ENCODE peak calls at places on chromosomes 2 and 18, in eight cellular contexts. L is GM12864; U is thoracic aorta; J is BE2C; S is bronchial epithelial cell; I is breast epithelium; C is AG10803; B is CD8-positive, alpha-beta T cell. A is an unnamed sample.

GRCh38 chr2:224966663-224967062 is 75.6 kb downstream of the DOCK10 start:
- DNase-seq in L (no peak), U (no peak), J (no peak), S (no peak), I (no peak), C (no peak), B (no peak), A (no peak)

GRCh38 chr2:61018319-61018750 is 280 bp upstream of the PUS10 start:
- DNase-seq in L (no peak), U (no peak), J (no peak), S (peak), I (no peak), C (no peak), B (no peak), A (peak)

GRCh38 chr2:38523728-38524437 is 78.8 kb downstream of the HNRNPLL start:
- DNase-seq in L (no peak), U (no peak), J (peak), S (no peak), I (no peak), C (no peak), B (no peak), A (no peak)

GRCh38 chr2:237351046-237351445 is 62.9 kb downstream of the COL6A3 start:
- DNase-seq in L (no peak), U (no peak), J (no peak), S (no peak), I (no peak), C (no peak), B (no peak), A (no peak)

GRCh38 chr2:216775043-216775453 is 79.7 kb upstream of the IGFBP5 start:
- DNase-seq in L (no peak), U (peak), J (peak), S (peak), I (no peak), C (peak), B (no peak), A (peak)

GRCh38 chr2:181658444-181658843 is 1.5 kb upstream of the CERKL start:
- DNase-seq in L (no peak), U (no peak), J (no peak), S (no peak), I (no peak), C (no peak), B (no peak), A (no peak)

GRCh38 chr18:56298935-56299334 is 339.5 kb downstream of the TXNL1 start:
- DNase-seq in L (no peak), U (no peak), J (no peak), S (peak), I (no peak), C (peak), B (no peak), A (peak)

GRCh38 chr2:121530210-121530562 is 494 bp upstream of the RNU4ATAC start:
- DNase-seq in L (no peak), U (peak), J (peak), S (no peak), I (peak), C (peak), B (no peak), A (peak)

GRCh38 chr2:100257939-100258338 is 64.4 kb downstream of the LONRF2 start:
- DNase-seq in L (no peak), U (no peak), J (no peak), S (peak), I (no peak), C (peak), B (no peak), A (peak)

GRCh38 chr2:215084080-215084479 is 54.3 kb downstream of the ABCA12 start:
- DNase-seq in L (no peak), U (no peak), J (no peak), S (no peak), I (no peak), C (no peak), B (no peak), A (no peak)

GRCh38 chr2:136032817-136033216 is 47.4 kb upstream of the DARS1 start:
- DNase-seq in L (no peak), U (no peak), J (no peak), S (no peak), I (no peak), C (no peak), B (no peak), A (no peak)

GRCh38 chr18:24420551-24420950 is 5.9 kb upstream of the IMPACT start:
- DNase-seq in L (no peak), U (no peak), J (no peak), S (peak), I (no peak), C (no peak), B (no peak), A (no peak)

GRCh38 chr2:52810460-52810859 is 957.1 kb upstream of the CHAC2 start:
- DNase-seq in L (no peak), U (no peak), J (no peak), S (peak), I (no peak), C (peak), B (no peak), A (peak)

GRCh38 chr2:48113767-48114166 is 207.5 kb upstream of the FBXO11 start:
- DNase-seq in L (no peak), U (no peak), J (no peak), S (no peak), I (no peak), C (no peak), B (no peak), A (no peak)

GRCh38 chr2:50343157-50343821 is 688.6 kb downstream of the NRXN1 start:
- DNase-seq in L (no peak), U (no peak), J (no peak), S (no peak), I (no peak), C (no peak), B (no peak), A (no peak)
- H3K4me3 ChIP-seq in L (no peak), U (no peak), J (no peak), S (no peak), I (no peak), C (no peak), B (no peak), A (no peak)

GRCh38 chr2:144454466-144455287 is 65.2 kb downstream of the ZEB2 start:
- DNase-seq in L (no peak), U (no peak), J (no peak), S (no peak), I (no peak), C (no peak), B (no peak), A (no peak)
- H3K4me3 ChIP-seq in L (no peak), U (no peak), J (peak), S (no peak), I (no peak), C (peak), B (no peak), A (no peak)

GRCh38 chr2:104658840-104659591 is 194.9 kb upstream of the POU3F3 start:
- DNase-seq in L (no peak), U (no peak), J (no peak), S (no peak), I (no peak), C (no peak), B (no peak), A (no peak)
- H3K4me3 ChIP-seq in L (no peak), U (peak), J (no peak), S (no peak), I (peak), C (no peak), B (no peak), A (peak)

GRCh38 chr2:12721571-12722444 is 5.1 kb downstream of the TRIB2 start:
- DNase-seq in L (no peak), U (no peak), J (no peak), S (peak), I (no peak), C (peak), B (peak), A (peak)
- H3K4me3 ChIP-seq in L (no peak), U (peak), J (peak), S (no peak), I (peak), C (peak), B (no peak), A (peak)

GRCh38 chr2:179261161-179261825 is 3.3 kb downstream of the SESTD1 start:
- DNase-seq in L (no peak), U (no peak), J (no peak), S (no peak), I (no peak), C (no peak), B (no peak), A (no peak)

GRCh38 chr2:179260224-179260623 is 4.4 kb downstream of the SESTD1 start:
- DNase-seq in L (no peak), U (no peak), J (no peak), S (peak), I (no peak), C (no peak), B (no peak), A (no peak)

GRCh38 chr2:179263015-179263414 is 1.6 kb downstream of the SESTD1 start:
- DNase-seq in L (no peak), U (no peak), J (no peak), S (peak), I (no peak), C (peak), B (no peak), A (peak)

GRCh38 chr2:179263460-179264237 is 983 bp downstream of the SESTD1 start:
- DNase-seq in L (no peak), U (no peak), J (no peak), S (peak), I (peak), C (peak), B (no peak), A (peak)

DNA sequence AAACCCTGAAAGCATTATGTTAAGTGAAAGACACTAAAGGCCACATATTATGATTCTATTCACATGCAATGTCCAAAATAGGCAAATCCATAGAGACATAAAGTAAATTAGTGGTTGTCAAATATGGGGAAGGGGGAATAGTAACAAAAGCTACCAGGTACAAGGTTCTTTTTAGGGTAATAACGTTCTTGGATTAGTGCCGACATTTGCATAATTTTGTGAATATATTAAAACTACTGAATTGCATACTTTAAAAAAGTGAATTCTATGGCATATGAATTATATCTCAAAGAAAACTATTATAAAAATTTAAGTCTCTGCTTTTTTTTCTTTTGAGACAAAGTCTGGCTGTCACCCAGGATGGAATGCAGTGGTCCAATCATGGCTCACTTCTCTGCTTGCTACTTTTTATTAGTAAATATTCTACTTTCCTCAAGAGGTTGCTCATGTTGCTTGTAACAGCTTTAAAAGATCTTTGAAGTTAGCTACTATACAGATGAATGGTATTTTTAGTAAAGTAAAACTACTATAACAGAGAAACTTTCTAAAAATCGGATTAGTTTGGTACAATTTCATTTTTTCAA is 2.5 kb downstream of the SESTD1 start:
- DNase-seq in L (no peak), U (no peak), J (no peak), S (no peak), I (no peak), C (no peak), B (no peak), A (no peak)
- H3K4me3 ChIP-seq in L (no peak), U (peak), J (no peak), S (no peak), I (peak), C (no peak), B (no peak), A (no peak)

GRCh38 chr2:64695656-64696310 is 42.1 kb upstream of the SERTAD2 start:
- DNase-seq in L (no peak), U (no peak), J (no peak), S (no peak), I (no peak), C (peak), B (no peak), A (peak)

GRCh38 chr2:64696631-64697030 is 42.9 kb upstream of the SERTAD2 start:
- DNase-seq in L (no peak), U (no peak), J (no peak), S (no peak), I (no peak), C (no peak), B (no peak), A (no peak)

GRCh38 chr2:64698668-64699444 is 45.1 kb upstream of the SERTAD2 start:
- DNase-seq in L (peak), U (no peak), J (no peak), S (peak), I (no peak), C (peak), B (no peak), A (peak)

GRCh38 chr2:64698068-64698645 is 44.4 kb upstream of the SERTAD2 start:
- DNase-seq in L (no peak), U (no peak), J (no peak), S (no peak), I (no peak), C (no peak), B (no peak), A (no peak)

GRCh38 chr2:64697286-64698023 is 43.7 kb upstream of the SERTAD2 start:
- DNase-seq in L (no peak), U (no peak), J (no peak), S (no peak), I (no peak), C (peak), B (no peak), A (peak)
- H3K4me3 ChIP-seq in L (no peak), U (no peak), J (no peak), S (no peak), I (no peak), C (no peak), B (no peak), A (no peak)

A was measured in astrocyte of the spinal cord.